ENCODE peak calls at places on chromosomes 16 and 17, in five cellular contexts. O, Y, W, P and K are unnamed samples.
A peak's percentile ranks its signal among the peaks of the same experiment; 100 is the strongest.

GRCh38 chr16:89033796-89034572 is 57.0 kb upstream of the CBFA2T3 start:
- DNase-seq in O (peak; percentile 20), Y (no peak), W (no peak), P (no peak), K (no peak)

GRCh38 chr17:1001640-1002411 is 4.9 kb downstream of the TIMM22 start:
- DNase-seq in O (peak; percentile 64), Y (no peak), W (no peak), P (no peak), K (no peak)

GRCh38 chr16:57741660-57742191 is 6.2 kb downstream of the KATNB1 start:
- DNase-seq in O (peak; percentile 30), Y (no peak), W (no peak), P (no peak), K (no peak)

GRCh38 chr16:8848939-8849391 is 19.8 kb downstream of the CARHSP1 start:
- DNase-seq in O (no peak), Y (no peak), W (peak; percentile 74), P (no peak), K (no peak)

GRCh38 chr17:3961564-3962047 is 2.6 kb downstream of the ATP2A3 start:
- DNase-seq in O (no peak), Y (no peak), W (no peak), P (no peak), K (no peak)

GRCh38 chr17:82055023-82055964 is 3.6 kb downstream of the GPS1 start:
- DNase-seq in O (peak; percentile 51), Y (no peak), W (no peak), P (no peak), K (no peak)

GRCh38 chr17:76000016-76000754 is 470 bp upstream of the CDK3 start:
- DNase-seq in O (peak; percentile 58), Y (peak; percentile 55), W (no peak), P (no peak), K (peak; percentile 3)

GRCh38 chr17:50055055-50055425 is 870 bp upstream of the ITGA3 start:
- DNase-seq in O (peak; percentile 53), Y (peak; percentile 16), W (peak; percentile 63), P (no peak), K (no peak)

GRCh38 chr16:74226361-74226979 is 70.1 kb upstream of the PSMD7 start:
- DNase-seq in O (no peak), Y (no peak), W (no peak), P (no peak), K (no peak)

GRCh38 chr17:75570034-75570676 is 17.4 kb upstream of the MYO15B start:
- DNase-seq in O (no peak), Y (no peak), W (no peak), P (no peak), K (no peak)

GRCh38 chr16:35391328-35391727 is 1931.9 kb downstream of the TP53TG3F start:
- DNase-seq in O (no peak), Y (no peak), W (no peak), P (no peak), K (peak; percentile 9)

GRCh38 chr17:51166987-51167931 is 1.0 kb downstream of the NME2 start:
- DNase-seq in O (peak; percentile 75), Y (peak; percentile 55), W (peak; percentile 47), P (peak; percentile 26), K (no peak)

GRCh38 chr17:9767432-9767991 is 23.9 kb downstream of the DHRS7C start:
- DNase-seq in O (no peak), Y (no peak), W (no peak), P (no peak), K (no peak)

GRCh38 chr16:86215233-86215978 is 294.9 kb upstream of the FOXF1 start:
- DNase-seq in O (no peak), Y (no peak), W (no peak), P (no peak), K (no peak)

GRCh38 chr17:19387921-19388521 is 1.0 kb upstream of the MFAP4 start:
- DNase-seq in O (no peak), Y (no peak), W (peak; percentile 73), P (no peak), K (no peak)

GRCh38 chr17:77400445-77400870 is 259.7 kb downstream of the SEC14L1 start:
- DNase-seq in O (peak; percentile 72), Y (peak; percentile 73), W (no peak), P (peak; percentile 48), K (no peak)

GRCh38 chr16:49980166-49980565 is 44.9 kb upstream of the CNEP1R1 start:
- DNase-seq in O (no peak), Y (no peak), W (no peak), P (no peak), K (no peak)

GRCh38 chr17:30831257-30831656 is 509 bp upstream of the ATAD5 start:
- DNase-seq in O (no peak), Y (no peak), W (no peak), P (no peak), K (no peak)

GRCh38 chr17:44965491-44966234 is 2.4 kb downstream of the C1QL1 start:
- DNase-seq in O (no peak), Y (no peak), W (no peak), P (no peak), K (no peak)

GRCh38 chr16:1058216-1058615 is 14.3 kb upstream of the SSTR5 start:
- DNase-seq in O (no peak), Y (no peak), W (no peak), P (no peak), K (no peak)

GRCh38 chr16:16052916-16053315 is 103.5 kb downstream of the ABCC1 start:
- DNase-seq in O (no peak), Y (no peak), W (no peak), P (no peak), K (no peak)

GRCh38 chr17:72850410-72850809 is 242.1 kb downstream of the SLC39A11 start:
- DNase-seq in O (no peak), Y (no peak), W (peak; percentile 15), P (no peak), K (no peak)

GRCh38 chr17:50665838-50666237 is 31.2 kb downstream of the ABCC3 start:
- DNase-seq in O (no peak), Y (no peak), W (no peak), P (no peak), K (no peak)

GRCh38 chr16:59635674-59636073 is 901.6 kb upstream of the GOT2 start:
- DNase-seq in O (no peak), Y (no peak), W (no peak), P (no peak), K (no peak)

GRCh38 chr16:67279296-67280089 is at the start of gene PLEKHG4:
- DNase-seq in O (peak; percentile 86), Y (peak; percentile 72), W (peak; percentile 63), P (peak; percentile 54), K (no peak)

GRCh38 chr17:34765291-34765690 is 185.9 kb downstream of the TMEM132E start:
- DNase-seq in O (no peak), Y (no peak), W (no peak), P (no peak), K (no peak)

GRCh38 chr17:36034127-36034526 is 16.4 kb upstream of the CCL23 start:
- DNase-seq in O (no peak), Y (no peak), W (no peak), P (no peak), K (no peak)

GRCh38 chr16:77113835-77114234 is 77.2 kb upstream of the MON1B start:
- DNase-seq in O (no peak), Y (no peak), W (no peak), P (no peak), K (no peak)

GRCh38 chr16:26139884-26140283 is 448.1 kb downstream of the HS3ST4 start:
- DNase-seq in O (no peak), Y (no peak), W (no peak), P (no peak), K (no peak)

GRCh38 chr16:26133401-26133800 is 441.6 kb downstream of the HS3ST4 start:
- DNase-seq in O (no peak), Y (no peak), W (no peak), P (no peak), K (no peak)

GRCh38 chr16:26137956-26138355 is 446.2 kb downstream of the HS3ST4 start:
- DNase-seq in O (no peak), Y (no peak), W (no peak), P (no peak), K (no peak)
- H3K27ac ChIP-seq in O (no peak overlapping the region), Y (no peak overlapping the region), W (no peak overlapping the region), P (no peak overlapping the region), K (peak overlapping the region; percentile 73)

DNA sequence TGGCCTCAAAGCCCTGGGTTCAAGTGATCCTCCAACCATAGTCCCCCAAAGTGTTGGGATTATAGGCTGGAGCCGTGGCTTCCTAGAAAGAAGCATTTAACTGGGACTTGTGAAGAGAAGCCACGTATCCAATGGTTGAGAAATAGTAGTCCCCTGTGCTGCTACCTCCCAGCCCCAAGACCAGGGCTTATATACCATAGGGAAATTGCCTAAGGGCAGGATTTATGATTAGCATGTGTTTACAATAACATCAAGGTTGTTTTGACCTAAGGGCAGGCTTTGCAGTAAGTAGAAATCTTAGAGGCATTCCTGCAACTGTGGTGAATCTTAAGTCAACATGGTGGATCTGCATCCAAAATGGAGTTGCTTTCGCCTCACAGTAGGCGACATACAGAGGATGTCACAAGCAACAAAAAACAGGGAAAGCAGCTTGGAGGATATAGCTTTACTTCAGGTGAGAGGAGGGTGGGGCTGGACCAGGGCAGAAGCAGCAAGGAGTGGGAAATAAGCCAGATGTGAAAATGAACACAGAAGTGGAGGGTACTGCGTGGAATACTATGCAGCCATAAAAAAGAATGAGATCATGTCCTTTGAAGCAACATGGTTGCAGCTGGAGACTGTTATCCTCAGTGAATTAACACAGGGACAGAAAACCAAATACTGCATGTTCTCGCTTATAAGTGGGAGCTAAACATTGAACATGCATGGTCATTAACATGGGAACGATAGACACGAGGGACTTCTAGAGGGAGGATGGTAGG is 18.7 kb upstream of the NSMCE1 start:
- DNase-seq in O (no peak), Y (no peak), W (no peak), P (no peak), K (no peak)
- H3K27ac ChIP-seq in O (no peak overlapping the region), Y (no peak overlapping the region), W (no peak overlapping the region), P (no peak overlapping the region), K (no peak overlapping the region)

DNA sequence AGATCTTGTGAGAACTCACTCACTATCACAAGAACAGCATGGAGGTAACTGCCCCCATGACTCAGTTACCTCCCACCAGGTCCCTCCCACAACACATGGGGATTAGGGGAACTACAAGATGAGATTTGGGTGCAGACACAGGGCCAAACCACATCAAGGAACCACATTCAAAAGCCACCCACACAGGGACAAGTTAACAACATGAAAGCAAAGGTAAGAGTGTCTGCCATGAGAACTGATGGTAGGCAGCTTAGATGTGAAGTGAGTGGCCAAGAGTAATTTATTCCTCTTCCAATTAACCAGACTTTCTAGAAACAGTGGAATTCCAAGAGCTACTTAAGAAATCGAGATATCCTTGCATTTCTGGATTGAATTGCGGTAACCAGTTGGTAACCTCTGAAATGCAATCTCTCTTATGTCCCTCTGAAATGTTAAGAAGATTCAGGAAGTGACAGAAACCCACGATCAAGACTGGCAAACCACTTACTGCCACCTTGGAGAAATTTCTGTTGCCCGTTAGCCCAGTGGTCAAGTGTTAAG is 167.4 kb upstream of the CACNG5 start:
- DNase-seq in O (no peak), Y (peak; percentile 68), W (no peak), P (peak; percentile 45), K (no peak)
- H3K27ac ChIP-seq in O (no peak overlapping the region), Y (no peak overlapping the region), W (no peak overlapping the region), P (peak overlapping the region; percentile 23), K (no peak overlapping the region)

GRCh38 chr16:84292032-84292431 is 2.6 kb upstream of the WFDC1 start:
- DNase-seq in O (no peak), Y (no peak), W (no peak), P (no peak), K (no peak)
- H3K27ac ChIP-seq in O (no peak overlapping the region), Y (no peak overlapping the region), W (no peak overlapping the region), P (no peak overlapping the region), K (no peak overlapping the region)

GRCh38 chr16:87706278-87707000 is 59.3 kb downstream of the KLHDC4 start:
- DNase-seq in O (no peak), Y (no peak), W (no peak), P (no peak), K (no peak)
- H3K27ac ChIP-seq in O (no peak overlapping the region), Y (no peak overlapping the region), W (no peak overlapping the region), P (no peak overlapping the region), K (no peak overlapping the region)